ENCODE peak calls at places on chromosomes 2 and 18, in seven cellular contexts. U is breast epithelium, T is Panc1, E is sigmoid colon, L is IMR-90, B is body of pancreas, D is H1. O is an unnamed sample.

GRCh38 chr2:7203056-7203467 is 285.9 kb downstream of the RNF144A start:
- DNase-seq in U (no peak), T (peak), E (peak), L (peak), B (peak), D (peak), O (peak)

GRCh38 chr2:203535078-203535783 is at the start of gene RAPH1:
- DNase-seq in U (peak), T (peak), E (peak), L (peak), B (peak), D (peak), O (peak)

GRCh38 chr2:28997237-28997846 is 16.2 kb downstream of the TOGARAM2 start:
- DNase-seq in U (no peak), T (no peak), E (no peak), L (peak), B (no peak), D (no peak), O (no peak)

GRCh38 chr2:219205981-219206441 is 571 bp upstream of the ZFAND2B start:
- DNase-seq in U (no peak), T (no peak), E (peak), L (no peak), B (no peak), D (no peak), O (no peak)

GRCh38 chr2:48145845-48146452 is 239.7 kb upstream of the FBXO11 start:
- DNase-seq in U (no peak), T (no peak), E (no peak), L (peak), B (no peak), D (no peak), O (no peak)

GRCh38 chr18:68448736-68449135 is 266.2 kb downstream of the TMX3 start:
- DNase-seq in U (no peak), T (no peak), E (no peak), L (peak), B (no peak), D (no peak), O (no peak)

GRCh38 chr2:97885841-97886240 is 109.9 kb downstream of the TMEM131 start:
- DNase-seq in U (no peak), T (no peak), E (no peak), L (no peak), B (no peak), D (no peak), O (no peak)

GRCh38 chr2:19600982-19601381 is 242.6 kb upstream of the OSR1 start:
- DNase-seq in U (no peak), T (no peak), E (no peak), L (no peak), B (no peak), D (no peak), O (no peak)

GRCh38 chr2:12918841-12919445 is 202.2 kb downstream of the TRIB2 start:
- DNase-seq in U (no peak), T (no peak), E (peak), L (peak), B (peak), D (no peak), O (no peak)

GRCh38 chr2:99879481-99879880 is 262.9 kb downstream of the AFF3 start:
- DNase-seq in U (no peak), T (peak), E (no peak), L (peak), B (no peak), D (no peak), O (no peak)

GRCh38 chr2:133780099-133780996 is 212.1 kb upstream of the NCKAP5 start:
- DNase-seq in U (no peak), T (peak), E (no peak), L (peak), B (peak), D (peak), O (peak)

GRCh38 chr2:206160807-206161179 is 1.1 kb downstream of the EEF1B2 start:
- DNase-seq in U (no peak), T (no peak), E (no peak), L (no peak), B (no peak), D (no peak), O (no peak)

GRCh38 chr2:166417669-166418068 is 41.9 kb upstream of the SCN9A start:
- DNase-seq in U (no peak), T (no peak), E (no peak), L (peak), B (peak), D (no peak), O (peak)

GRCh38 chr18:75799449-75800330 is 372.2 kb upstream of the SMIM21 start:
- DNase-seq in U (no peak), T (no peak), E (no peak), L (no peak), B (peak), D (no peak), O (no peak)

GRCh38 chr2:216773072-216773471 is 77.7 kb upstream of the IGFBP5 start:
- DNase-seq in U (no peak), T (no peak), E (peak), L (no peak), B (no peak), D (no peak), O (no peak)

GRCh38 chr2:64658269-64658668 is 4.6 kb upstream of the SERTAD2 start:
- DNase-seq in U (no peak), T (no peak), E (no peak), L (no peak), B (no peak), D (no peak), O (no peak)

GRCh38 chr2:32947076-32947483 is 327 bp downstream of the LTBP1 start:
- DNase-seq in U (no peak), T (no peak), E (no peak), L (no peak), B (no peak), D (peak), O (no peak)

GRCh38 chr2:127074358-127074757 is 32.6 kb downstream of the BIN1 start:
- DNase-seq in U (no peak), T (no peak), E (no peak), L (no peak), B (no peak), D (no peak), O (no peak)

GRCh38 chr2:179655627-179656026 is 205.8 kb downstream of the ZNF385B start:
- DNase-seq in U (no peak), T (no peak), E (no peak), L (peak), B (no peak), D (no peak), O (no peak)

GRCh38 chr2:215137741-215138340 is 585 bp downstream of the ABCA12 start:
- DNase-seq in U (no peak), T (no peak), E (no peak), L (peak), B (no peak), D (no peak), O (no peak)

GRCh38 chr2:109185338-109185737 is 56.3 kb downstream of the SH3RF3 start:
- DNase-seq in U (no peak), T (no peak), E (peak), L (peak), B (peak), D (no peak), O (no peak)

GRCh38 chr2:128489580-128490273 is 171.1 kb upstream of the HS6ST1 start:
- DNase-seq in U (no peak), T (no peak), E (no peak), L (no peak), B (no peak), D (peak), O (no peak)

GRCh38 chr2:98569197-98569793 is 39.0 kb downstream of the COA5 start:
- DNase-seq in U (no peak), T (no peak), E (no peak), L (no peak), B (peak), D (peak), O (no peak)

GRCh38 chr2:127107622-127107999 is 657 bp upstream of the BIN1 start:
- DNase-seq in U (peak), T (no peak), E (peak), L (no peak), B (peak), D (no peak), O (no peak)

GRCh38 chr2:28432362-28432761 is 39.7 kb downstream of the FOSL2 start:
- DNase-seq in U (no peak), T (no peak), E (no peak), L (no peak), B (no peak), D (no peak), O (no peak)

GRCh38 chr2:183207110-183207509 is 82.9 kb downstream of the NUP35 start:
- DNase-seq in U (no peak), T (no peak), E (no peak), L (peak), B (no peak), D (no peak), O (no peak)

DNA sequence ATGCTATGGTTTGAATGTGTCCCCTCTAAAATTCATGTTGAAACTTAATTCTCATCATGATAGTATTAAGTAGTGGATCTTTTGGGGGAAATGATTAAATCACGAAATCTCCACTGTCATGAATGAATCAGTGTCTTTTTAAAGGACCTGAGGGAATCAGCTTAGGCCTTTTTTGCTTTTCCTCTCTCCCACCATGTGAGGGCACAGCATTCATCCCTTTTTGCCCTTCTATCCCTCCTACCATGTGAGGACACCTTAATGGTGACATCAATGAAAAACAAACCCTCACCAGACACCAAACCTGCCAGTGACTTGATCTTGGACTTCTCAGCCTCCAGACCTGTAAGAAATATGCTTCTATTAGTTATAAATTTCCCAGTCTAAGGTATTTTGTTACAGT is 247.1 kb upstream of the UBE2E3 start:
- DNase-seq in U (no peak), T (no peak), E (no peak), L (no peak), B (no peak), D (no peak), O (no peak)
- TF ChIP-seq CTCF in U (no peak), T (no peak), E (no peak), L (no peak), B (no peak), D (no peak), O (peak)

GRCh38 chr2:3179208-3179607 is 198.4 kb downstream of the EIPR1 start:
- DNase-seq in U (no peak), T (no peak), E (no peak), L (no peak), B (no peak), D (peak), O (no peak)
- TF ChIP-seq CTCF in U (no peak), T (no peak), E (no peak), L (no peak), B (no peak), D (no peak), O (peak)

GRCh38 chr2:72933207-72933606 is 15.9 kb downstream of the EMX1 start:
- DNase-seq in U (no peak), T (no peak), E (no peak), L (no peak), B (no peak), D (no peak), O (no peak)

GRCh38 chr2:72935611-72935957 is 18.3 kb downstream of the EMX1 start:
- DNase-seq in U (no peak), T (no peak), E (no peak), L (no peak), B (no peak), D (no peak), O (no peak)

GRCh38 chr2:72936669-72937355 is 19.5 kb downstream of the EMX1 start:
- DNase-seq in U (no peak), T (no peak), E (no peak), L (no peak), B (no peak), D (no peak), O (no peak)

GRCh38 chr2:72933646-72934151 is 16.4 kb downstream of the EMX1 start:
- DNase-seq in U (no peak), T (no peak), E (no peak), L (no peak), B (no peak), D (no peak), O (no peak)

GRCh38 chr2:72934683-72935610 is 17.6 kb downstream of the EMX1 start:
- DNase-seq in U (no peak), T (no peak), E (no peak), L (no peak), B (peak), D (no peak), O (no peak)
- TF ChIP-seq CTCF in U (no peak), T (no peak), E (no peak), L (no peak), B (peak), D (no peak), O (peak)

DNA sequence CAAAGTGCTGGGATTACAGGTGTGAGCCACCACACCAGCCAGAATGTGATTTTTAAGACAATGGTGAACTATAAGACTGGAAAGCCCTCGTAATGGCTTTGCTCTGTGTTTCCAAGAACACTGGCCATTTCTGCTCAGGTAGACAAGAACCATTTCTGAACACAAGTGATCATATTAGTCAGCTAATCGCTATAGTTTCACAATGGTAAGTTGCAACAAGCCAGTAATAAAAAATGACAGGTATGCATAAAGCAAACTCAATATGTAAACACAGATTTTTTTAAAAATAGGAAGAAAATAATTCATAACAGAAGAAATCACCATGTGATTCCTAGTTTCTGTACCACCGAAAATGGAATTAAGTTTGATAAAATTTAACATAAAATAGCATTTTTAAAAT is 166.5 kb downstream of the THADA start:
- DNase-seq in U (no peak), T (no peak), E (no peak), L (no peak), B (no peak), D (no peak), O (no peak)
- TF ChIP-seq CTCF in U (no peak), T (no peak), E (no peak), L (no peak), B (no peak), D (no peak), O (no peak)

O was measured in LNCaP clone FGC.